ENCODE peak calls at places on chromosomes 5 and 9, in five cellular contexts. X is hepatocyte, Y is A549, G is GM23338, O is lower lobe of right lung. B is an unnamed sample.
A peak's percentile ranks its signal among the peaks of the same experiment; 100 is the strongest.

GRCh38 chr9:24509850-24510249 is 35.8 kb downstream of the IZUMO3 start:
- DNase-seq in X (no peak), Y (no peak), G (peak; percentile 76), O (no peak), B (no peak)

GRCh38 chr9:115104908-115105307 is 13.0 kb downstream of the TNC start:
- DNase-seq in X (no peak), Y (no peak), G (no peak), O (no peak), B (no peak)

GRCh38 chr5:157387683-157388093 is 72.3 kb upstream of the NIPAL4 start:
- DNase-seq in X (peak; percentile 57), Y (peak; percentile 40), G (no peak), O (no peak), B (peak; percentile 55)

GRCh38 chr9:137054932-137055384 is 1.1 kb upstream of the ENTPD2 start:
- DNase-seq in X (no peak), Y (no peak), G (no peak), O (no peak), B (no peak)

GRCh38 chr5:179679014-179679674 is 1.7 kb downstream of the CBY3 start:
- DNase-seq in X (peak; percentile 36), Y (no peak), G (peak; percentile 95), O (peak; percentile 89), B (peak; percentile 84)

GRCh38 chr5:77337716-77338115 is 127.2 kb downstream of the PDE8B start:
- DNase-seq in X (peak; percentile 57), Y (no peak), G (peak; percentile 27), O (no peak), B (no peak)

GRCh38 chr5:133655966-133656365 is 43.6 kb upstream of the FSTL4 start:
- DNase-seq in X (no peak), Y (no peak), G (no peak), O (no peak), B (no peak)

GRCh38 chr9:111754800-111755199 is 39.9 kb downstream of the SHOC1 start:
- DNase-seq in X (no peak), Y (no peak), G (no peak), O (no peak), B (no peak)

GRCh38 chr5:146560205-146560812 is 44.3 kb upstream of the GPR151 start:
- DNase-seq in X (no peak), Y (no peak), G (peak; percentile 70), O (no peak), B (no peak)

GRCh38 chr9:93667006-93667405 is 90.6 kb downstream of the PHF2 start:
- DNase-seq in X (no peak), Y (no peak), G (no peak), O (peak; percentile 42), B (no peak)

GRCh38 chr9:127520941-127521918 is 69.9 kb downstream of the LRSAM1 start:
- DNase-seq in X (peak; percentile 41), Y (no peak), G (peak; percentile 68), O (no peak), B (no peak)

GRCh38 chr5:155616779-155617392 is 603.3 kb downstream of the KIF4B start:
- DNase-seq in X (peak; percentile 47), Y (peak; percentile 52), G (peak; percentile 75), O (no peak), B (peak; percentile 18)

GRCh38 chr9:136916330-136917184 is 28.0 kb downstream of the FBXW5 start:
- DNase-seq in X (no peak), Y (no peak), G (no peak), O (no peak), B (no peak)

GRCh38 chr9:3528466-3528865 is 2.7 kb upstream of the RFX3 start:
- DNase-seq in X (no peak), Y (no peak), G (no peak), O (no peak), B (no peak)

GRCh38 chr9:125600194-125600593 is 106.8 kb downstream of the MAPKAP1 start:
- DNase-seq in X (peak; percentile 57), Y (no peak), G (no peak), O (no peak), B (no peak)

GRCh38 chr9:129213551-129213950 is 35.5 kb upstream of the IER5L start:
- DNase-seq in X (no peak), Y (no peak), G (no peak), O (no peak), B (no peak)

GRCh38 chr9:93950619-93951601 is 4.2 kb downstream of the BARX1 start:
- DNase-seq in X (peak; percentile 54), Y (no peak), G (peak; percentile 79), O (no peak), B (no peak)

GRCh38 chr5:76104027-76104426 is 20.8 kb downstream of the SV2C start:
- DNase-seq in X (peak; percentile 73), Y (no peak), G (peak; percentile 72), O (no peak), B (no peak)

GRCh38 chr9:114505187-114506081 is at the start of gene WHRN:
- DNase-seq in X (peak; percentile 98), Y (peak; percentile 96), G (peak; percentile 98), O (peak; percentile 95), B (peak; percentile 90)

DNA sequence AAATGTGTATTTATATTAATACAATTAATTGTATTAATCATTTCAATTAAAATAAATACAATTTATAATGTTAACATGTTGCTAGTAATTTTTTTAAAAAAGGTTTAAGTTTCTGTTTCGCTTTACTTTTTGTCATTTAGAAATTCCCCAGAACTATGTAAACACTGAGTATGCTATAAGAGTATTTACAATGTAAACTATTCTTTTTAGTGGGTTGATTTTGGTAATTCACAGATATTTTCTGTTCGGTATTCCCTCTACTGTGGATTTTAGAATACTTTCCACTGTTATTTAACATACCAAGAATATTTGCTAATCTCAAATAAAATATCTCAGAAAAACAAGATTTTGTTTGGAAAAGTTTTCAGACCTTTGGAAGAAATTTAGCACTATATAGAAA is 1564.4 kb downstream of the EFNA5 start:
- DNase-seq in X (no peak), Y (no peak), G (no peak), O (no peak), B (no peak)
- H3K4me1 ChIP-seq in X (no peaks in the 10 kb centered on the region), Y (no peaks in the 10 kb centered on the region), G (peaks cover 4% of the 10 kb centered on the region), O (no peaks in the 10 kb centered on the region), B (no peaks in the 10 kb centered on the region)

GRCh38 chr9:95055851-95056551 is 261.5 kb downstream of the FANCC start:
- DNase-seq in X (no peak), Y (no peak), G (no peak), O (no peak), B (peak; percentile 64)
- H3K4me3 ChIP-seq in X (no peak overlapping the region), Y (peak overlapping the region; percentile 22), G (no peak overlapping the region), O (peak overlapping the region; percentile 29), B (peak overlapping the region; percentile 33)

GRCh38 chr5:142482207-142482606 is 157.4 kb upstream of the SPRY4 start:
- DNase-seq in X (no peak), Y (no peak), G (no peak), O (no peak), B (no peak)
- H3K27ac ChIP-seq in X (no peak overlapping the region), Y (no peak overlapping the region), G (no peak overlapping the region), O (no peak overlapping the region), B (no peak overlapping the region)

GRCh38 chr5:78546597-78546996 is 102.0 kb downstream of the LHFPL2 start:
- DNase-seq in X (no peak), Y (no peak), G (no peak), O (no peak), B (no peak)

GRCh38 chr5:78549043-78549442 is 99.5 kb downstream of the LHFPL2 start:
- DNase-seq in X (no peak), Y (no peak), G (no peak), O (peak; percentile 67), B (no peak)

GRCh38 chr5:78547171-78547570 is 101.4 kb downstream of the LHFPL2 start:
- DNase-seq in X (no peak), Y (no peak), G (no peak), O (no peak), B (no peak)

GRCh38 chr5:78548216-78548615 is 100.4 kb downstream of the LHFPL2 start:
- DNase-seq in X (no peak), Y (no peak), G (no peak), O (no peak), B (no peak)

GRCh38 chr5:78547731-78548189 is 100.8 kb downstream of the LHFPL2 start:
- DNase-seq in X (peak; percentile 35), Y (no peak), G (no peak), O (peak; percentile 56), B (peak; percentile 84)
- H3K4me1 ChIP-seq in X (peaks cover 8% of the 10 kb centered on the region), Y (peaks cover 24% of the 10 kb centered on the region), G (peaks cover 12% of the 10 kb centered on the region), O (peaks cover 23% of the 10 kb centered on the region), B (peaks cover 48% of the 10 kb centered on the region)

DNA sequence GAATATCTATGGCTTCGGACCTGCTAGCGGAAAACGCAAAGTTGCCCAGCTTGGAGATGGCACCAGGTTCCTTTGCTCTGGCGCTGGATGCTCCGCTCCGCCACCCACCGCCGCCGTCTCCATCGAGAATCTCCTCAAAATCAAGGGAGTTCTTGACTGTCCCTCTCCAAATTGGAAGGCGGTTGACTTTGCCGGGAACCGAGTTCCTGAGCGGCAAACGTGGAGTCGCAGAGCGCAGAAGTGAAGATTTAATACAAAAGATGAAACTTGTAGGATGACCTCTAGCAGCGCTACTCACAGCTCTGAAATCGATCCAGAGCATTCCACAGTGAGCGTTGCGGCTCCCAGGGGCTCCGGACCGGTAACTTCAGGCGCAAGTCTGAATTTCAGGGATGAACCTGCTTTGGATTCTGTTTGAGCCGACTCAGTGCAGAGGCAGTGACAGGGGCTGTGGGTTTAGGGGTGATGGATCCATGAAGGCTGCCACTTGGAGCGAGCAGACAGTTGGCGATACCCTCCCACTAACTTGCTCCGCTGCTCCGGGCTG is 1641.5 kb upstream of the C9orf72 start:
- DNase-seq in X (peak; percentile 15), Y (peak; percentile 6), G (peak; percentile 59), O (no peak), B (no peak)
- H3K4me3 ChIP-seq in X (peak overlapping the region; percentile 67), Y (peak overlapping the region; percentile 51), G (peak overlapping the region; percentile 86), O (peak overlapping the region; percentile 39), B (no peak overlapping the region)

GRCh38 chr9:37293664-37294524 is 128.6 kb upstream of the GRHPR start:
- DNase-seq in X (no peak), Y (no peak), G (no peak), O (no peak), B (no peak)

GRCh38 chr9:37290366-37290765 is 132.1 kb upstream of the GRHPR start:
- DNase-seq in X (no peak), Y (no peak), G (no peak), O (no peak), B (no peak)

GRCh38 chr9:37289631-37290030 is 132.9 kb upstream of the GRHPR start:
- DNase-seq in X (no peak), Y (no peak), G (no peak), O (no peak), B (no peak)

GRCh38 chr9:37292896-37293295 is 129.6 kb upstream of the GRHPR start:
- DNase-seq in X (no peak), Y (no peak), G (no peak), O (no peak), B (no peak)

GRCh38 chr9:37290881-37291485 is 131.5 kb upstream of the GRHPR start:
- DNase-seq in X (peak; percentile 7), Y (no peak), G (no peak), O (no peak), B (no peak)
- H3K27ac ChIP-seq in X (no peak overlapping the region), Y (peak overlapping the region; percentile 85), G (no peak overlapping the region), O (no peak overlapping the region), B (no peak overlapping the region)

DNA sequence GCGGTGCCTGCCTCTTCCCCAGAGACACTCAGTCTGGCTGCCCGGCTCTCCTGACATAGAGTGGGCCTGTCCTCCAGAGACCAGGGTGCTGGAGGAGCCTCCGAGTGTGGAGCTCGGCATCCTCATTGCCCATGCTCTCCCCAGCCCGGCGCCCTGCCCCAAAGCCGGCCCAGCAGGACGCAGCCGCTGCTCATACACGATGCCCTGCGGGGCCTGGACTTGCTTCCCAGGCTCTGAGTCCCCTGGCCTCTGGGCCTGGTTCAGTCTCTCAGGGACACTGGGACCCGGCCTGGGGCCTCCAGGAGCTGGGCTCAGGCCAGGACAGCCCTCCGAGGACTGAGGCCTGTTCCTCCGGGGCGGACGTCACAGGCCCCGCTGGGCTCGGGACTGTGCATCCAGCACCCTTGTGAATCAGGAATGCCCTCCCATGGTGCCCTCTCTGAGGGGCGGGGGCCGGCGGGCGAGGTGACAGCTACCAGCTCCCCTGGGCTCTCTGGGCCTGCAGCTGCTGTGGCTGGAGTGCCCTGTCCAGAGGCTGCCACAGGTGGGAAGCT is 23.2 kb downstream of the TPPP start:
- DNase-seq in X (no peak), Y (no peak), G (peak; percentile 31), O (peak; percentile 44), B (no peak)
- H3K4me1 ChIP-seq in X (peaks cover 18% of the 10 kb centered on the region), Y (peaks cover 43% of the 10 kb centered on the region), G (no peaks in the 10 kb centered on the region), O (peaks cover 35% of the 10 kb centered on the region), B (peaks cover 43% of the 10 kb centered on the region)